ENCODE peak calls at places on chromosomes 3 and 15, in five cellular contexts. X is mammary epithelial cell; L is upper lobe of left lung; I is CD8-positive, alpha-beta memory T cell; P is neural progenitor cell. H is an unnamed sample.

GRCh38 chr3:58049143-58049785 is 41.0 kb downstream of the FLNB start:
- DNase-seq in X (peak; percentile 97), L (no peak), I (no peak), P (peak; percentile 80), H (no peak)

GRCh38 chr3:123732447-123732846 is 147.6 kb upstream of the HACD2 start:
- DNase-seq in X (peak; percentile 97), L (no peak), I (no peak), P (no peak), H (no peak)

GRCh38 chr15:90059208-90059985 is 42.9 kb downstream of the IDH2 start:
- DNase-seq in X (no peak), L (peak; percentile 92), I (peak; percentile 52), P (no peak), H (peak; percentile 63)

GRCh38 chr3:137121704-137122314 is 164.0 kb downstream of the IL20RB start:
- DNase-seq in X (peak; percentile 26), L (no peak), I (no peak), P (peak; percentile 70), H (no peak)

GRCh38 chr15:56871867-56872266 is 46.6 kb upstream of the TCF12 start:
- DNase-seq in X (no peak), L (no peak), I (no peak), P (no peak), H (no peak)

GRCh38 chr3:37590328-37591079 is 271.2 kb upstream of the CTDSPL start:
- DNase-seq in X (no peak), L (no peak), I (no peak), P (no peak), H (no peak)

GRCh38 chr3:48407542-48408099 is 22.3 kb downstream of the PLXNB1 start:
- DNase-seq in X (no peak), L (no peak), I (no peak), P (no peak), H (no peak)

GRCh38 chr3:53845103-53845880 is 927 bp downstream of the CHDH start:
- DNase-seq in X (peak; percentile 37), L (no peak), I (no peak), P (peak; percentile 80), H (no peak)

GRCh38 chr3:13031621-13032020 is 41.6 kb downstream of the IQSEC1 start:
- DNase-seq in X (no peak), L (no peak), I (no peak), P (no peak), H (no peak)

GRCh38 chr3:134430950-134431445 is 54.8 kb downstream of the ANAPC13 start:
- DNase-seq in X (no peak), L (no peak), I (no peak), P (no peak), H (no peak)

GRCh38 chr3:4824948-4825325 is 154.3 kb upstream of the BHLHE40 start:
- DNase-seq in X (peak; percentile 80), L (no peak), I (no peak), P (no peak), H (no peak)

GRCh38 chr3:149581681-149582349 is 76.0 kb downstream of the WWTR1 start:
- DNase-seq in X (peak; percentile 98), L (no peak), I (no peak), P (peak; percentile 44), H (no peak)

GRCh38 chr3:126270145-126270811 is 86.9 kb downstream of the KLF15 start:
- DNase-seq in X (no peak), L (peak; percentile 96), I (no peak), P (no peak), H (no peak)

GRCh38 chr3:187131981-187132380 is 7.3 kb downstream of the RPL39L start:
- DNase-seq in X (peak; percentile 22), L (no peak), I (no peak), P (no peak), H (no peak)

GRCh38 chr3:123540285-123540684 is 44.6 kb downstream of the HACD2 start:
- DNase-seq in X (no peak), L (no peak), I (no peak), P (no peak), H (no peak)

GRCh38 chr3:30311781-30312180 is 294.6 kb upstream of the TGFBR2 start:
- DNase-seq in X (no peak), L (no peak), I (no peak), P (no peak), H (no peak)

GRCh38 chr15:64574220-64574994 is 114.0 kb downstream of the ZNF609 start:
- DNase-seq in X (peak; percentile 83), L (no peak), I (no peak), P (no peak), H (no peak)

GRCh38 chr15:100863406-100864198 is 16.0 kb upstream of the ALDH1A3 start:
- DNase-seq in X (no peak), L (no peak), I (no peak), P (no peak), H (no peak)

GRCh38 chr3:153093629-153094028 is 68.4 kb upstream of the RAP2B start:
- DNase-seq in X (no peak), L (no peak), I (no peak), P (no peak), H (no peak)

GRCh38 chr15:70299931-70300858 is 202.5 kb upstream of the TLE3 start:
- DNase-seq in X (no peak), L (no peak), I (peak; percentile 85), P (no peak), H (peak; percentile 89)

GRCh38 chr15:90203922-90204321 is 2.8 kb downstream of the SEMA4B start:
- DNase-seq in X (no peak), L (no peak), I (no peak), P (no peak), H (no peak)

GRCh38 chr3:41088882-41089281 is 110.4 kb upstream of the CTNNB1 start:
- DNase-seq in X (no peak), L (no peak), I (no peak), P (no peak), H (no peak)

GRCh38 chr15:78167227-78167888 is 18.2 kb downstream of the IDH3A start:
- DNase-seq in X (no peak), L (no peak), I (peak; percentile 13), P (no peak), H (peak; percentile 91)

GRCh38 chr15:74211656-74212055 is 9.1 kb upstream of the STRA6 start:
- DNase-seq in X (no peak), L (no peak), I (no peak), P (no peak), H (no peak)

GRCh38 chr3:131602011-131602779 is 99.4 kb upstream of the MRPL3 start:
- DNase-seq in X (no peak), L (no peak), I (no peak), P (peak; percentile 20), H (no peak)

DNA sequence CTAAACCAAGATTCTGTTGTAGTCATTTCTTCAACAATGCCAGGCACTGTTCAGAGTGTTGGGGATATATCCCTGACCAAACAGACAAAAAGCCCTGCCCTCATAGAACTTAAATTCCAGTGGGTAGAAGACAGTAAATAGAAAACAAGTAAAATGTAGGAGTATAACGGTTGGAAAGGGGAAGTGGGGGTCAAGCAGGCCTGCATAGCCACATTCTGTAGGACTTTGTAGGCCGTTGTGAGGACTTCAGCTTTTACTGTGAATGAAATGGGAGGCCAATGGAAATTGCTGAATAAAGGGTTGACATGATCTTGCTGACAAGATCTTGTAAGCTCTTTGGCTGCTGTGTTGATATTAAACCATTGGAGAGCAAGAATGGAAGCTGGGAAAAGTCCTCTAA is 1.8 kb downstream of the MRPS11 start:
- DNase-seq in X (no peak), L (no peak), I (no peak), P (no peak), H (no peak)
- H3K4me1 ChIP-seq in X (peaks cover 15% of the 10 kb centered on the region), L (peaks cover 27% of the 10 kb centered on the region), I (peaks cover 23% of the 10 kb centered on the region), P (peaks cover 10% of the 10 kb centered on the region), H (peaks cover 17% of the 10 kb centered on the region)

GRCh38 chr3:32257641-32258438 is 19.4 kb downstream of the CMTM8 start:
- DNase-seq in X (no peak), L (no peak), I (no peak), P (no peak), H (no peak)

GRCh38 chr3:32256206-32256605 is 17.7 kb downstream of the CMTM8 start:
- DNase-seq in X (peak; percentile 42), L (no peak), I (no peak), P (no peak), H (no peak)

GRCh38 chr3:32255345-32255744 is 16.9 kb downstream of the CMTM8 start:
- DNase-seq in X (no peak), L (no peak), I (no peak), P (no peak), H (no peak)

GRCh38 chr3:32257042-32257441 is 18.6 kb downstream of the CMTM8 start:
- DNase-seq in X (no peak), L (no peak), I (no peak), P (no peak), H (no peak)

GRCh38 chr3:32254268-32254667 is 15.8 kb downstream of the CMTM8 start:
- DNase-seq in X (no peak), L (no peak), I (no peak), P (no peak), H (no peak)
- H3K27me3 ChIP-seq in X (no peaks in the 10 kb centered on the region), L (no peaks in the 10 kb centered on the region), I (no peaks in the 10 kb centered on the region), P (no peaks in the 10 kb centered on the region), H (no peaks in the 10 kb centered on the region)

DNA sequence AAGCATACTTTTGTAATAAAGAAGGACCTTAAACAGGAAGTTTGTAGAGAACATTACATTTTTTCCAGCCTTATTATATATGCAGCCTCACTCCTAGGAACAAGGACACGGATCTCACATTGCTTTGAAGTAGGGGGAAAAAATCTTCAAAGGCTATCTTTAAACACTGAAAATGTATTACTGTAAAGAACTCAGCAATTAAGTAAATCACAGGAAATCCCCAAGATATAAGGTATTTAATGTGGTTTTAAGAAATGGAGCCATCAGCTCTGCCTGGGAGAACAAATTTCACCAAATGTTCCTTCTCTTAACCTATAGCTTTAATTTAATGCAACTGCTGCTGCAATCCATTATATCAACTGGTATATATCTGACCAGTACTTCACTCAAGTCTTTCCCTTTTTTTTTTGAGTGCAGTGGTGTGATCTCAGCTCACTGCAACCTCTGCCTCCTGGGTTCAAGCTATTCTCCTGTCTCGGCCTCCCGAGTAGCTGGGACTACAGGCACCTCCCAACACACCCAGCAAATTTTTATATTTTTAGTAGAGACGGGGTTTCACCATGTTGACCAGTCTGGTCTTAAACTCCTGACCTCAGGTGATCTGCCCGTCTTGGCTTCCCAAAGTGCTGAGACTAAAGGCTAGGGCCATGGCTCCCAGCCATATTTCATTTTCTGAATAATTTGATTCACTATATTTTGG is 2.8 kb downstream of the BTLA start:
- DNase-seq in X (no peak), L (no peak), I (no peak), P (no peak), H (no peak)
- H3K4me3 ChIP-seq in X (no peak overlapping the region), L (no peak overlapping the region), I (peak overlapping the region; percentile 35), P (no peak overlapping the region), H (peak overlapping the region; percentile 87)

GRCh38 chr15:38617831-38618230 is 53.2 kb upstream of the RASGRP1 start:
- DNase-seq in X (no peak), L (no peak), I (no peak), P (no peak), H (no peak)
- H3K4me1 ChIP-seq in X (no peaks in the 10 kb centered on the region), L (no peaks in the 10 kb centered on the region), I (peaks cover 11% of the 10 kb centered on the region), P (peaks cover 11% of the 10 kb centered on the region), H (no peaks in the 10 kb centered on the region)